ENCODE peak calls at places on chromosome 2, in six cellular contexts. Z, B, E, P, Y and A are unnamed samples.
A peak's percentile ranks its signal among the peaks of the same experiment; 100 is the strongest.

GRCh38 chr2:202632682-202633081 is 2.1 kb upstream of the FAM117B start:
- DNase-seq in Z (no peak), B (no peak), E (no peak), P (no peak), Y (no peak), A (no peak)

GRCh38 chr2:216279459-216279858 is 92.8 kb downstream of the MARCHF4 start:
- DNase-seq in Z (no peak), B (no peak), E (no peak), P (no peak), Y (no peak), A (no peak)

GRCh38 chr2:12284487-12284886 is 432.2 kb upstream of the TRIB2 start:
- DNase-seq in Z (no peak), B (no peak), E (no peak), P (no peak), Y (no peak), A (no peak)

GRCh38 chr2:23824777-23825212 is 102.1 kb downstream of the ATAD2B start:
- DNase-seq in Z (peak; percentile 46), B (peak; percentile 60), E (peak; percentile 73), P (no peak), Y (peak; percentile 61), A (no peak)

GRCh38 chr2:132374551-132374950 is 42.1 kb upstream of the GPR39 start:
- DNase-seq in Z (no peak), B (no peak), E (no peak), P (no peak), Y (no peak), A (no peak)

GRCh38 chr2:212940816-212941215 is 210.6 kb downstream of the IKZF2 start:
- DNase-seq in Z (no peak), B (peak; percentile 83), E (no peak), P (no peak), Y (peak; percentile 15), A (no peak)

GRCh38 chr2:176085861-176086771 is 2.4 kb upstream of the EVX2 start:
- DNase-seq in Z (no peak), B (peak; percentile 30), E (no peak), P (no peak), Y (peak; percentile 45), A (no peak)

GRCh38 chr2:212928681-212929080 is 222.7 kb downstream of the IKZF2 start:
- DNase-seq in Z (no peak), B (no peak), E (no peak), P (no peak), Y (no peak), A (no peak)

GRCh38 chr2:238302076-238302475 is 13.7 kb upstream of the PER2 start:
- DNase-seq in Z (no peak), B (no peak), E (no peak), P (no peak), Y (no peak), A (no peak)

GRCh38 chr2:64404002-64404731 is 49.8 kb upstream of the LGALSL start:
- DNase-seq in Z (no peak), B (peak; percentile 90), E (no peak), P (no peak), Y (peak; percentile 25), A (no peak)

GRCh38 chr2:18378020-18378653 is 182.3 kb downstream of the RDH14 start:
- DNase-seq in Z (peak; percentile 10), B (peak; percentile 26), E (peak; percentile 52), P (no peak), Y (peak; percentile 56), A (no peak)

GRCh38 chr2:42598656-42599267 is 30.3 kb downstream of the MTA3 start:
- DNase-seq in Z (no peak), B (no peak), E (peak; percentile 68), P (no peak), Y (no peak), A (no peak)

GRCh38 chr2:160694221-160694620 is 200.6 kb upstream of the RBMS1 start:
- DNase-seq in Z (no peak), B (no peak), E (no peak), P (no peak), Y (no peak), A (no peak)

GRCh38 chr2:217650229-217650628 is 352.6 kb downstream of the TNS1 start:
- DNase-seq in Z (no peak), B (no peak), E (no peak), P (no peak), Y (no peak), A (no peak)

GRCh38 chr2:30488012-30488659 is 41.1 kb downstream of the LCLAT1 start:
- DNase-seq in Z (no peak), B (no peak), E (no peak), P (no peak), Y (no peak), A (no peak)

GRCh38 chr2:207630491-207630890 is 5.3 kb upstream of the METTL21A start:
- DNase-seq in Z (no peak), B (no peak), E (peak; percentile 48), P (no peak), Y (no peak), A (no peak)

GRCh38 chr2:73776381-73776780 is 3.5 kb downstream of the DUSP11 start:
- DNase-seq in Z (no peak), B (no peak), E (no peak), P (no peak), Y (no peak), A (no peak)

GRCh38 chr2:68721482-68722071 is 13.0 kb upstream of the ARHGAP25 start:
- DNase-seq in Z (peak; percentile 13), B (no peak), E (peak; percentile 73), P (peak; percentile 35), Y (no peak), A (peak; percentile 48)

GRCh38 chr2:32865399-32866068 is 81.2 kb upstream of the LTBP1 start:
- DNase-seq in Z (no peak), B (no peak), E (no peak), P (no peak), Y (peak; percentile 87), A (no peak)

GRCh38 chr2:128384446-128384845 is 65.8 kb upstream of the HS6ST1 start:
- DNase-seq in Z (no peak), B (no peak), E (no peak), P (no peak), Y (no peak), A (no peak)